ENCODE peak calls at places on chromosomes 5 and 9, in eight cellular contexts. One of them, this sample, is unnamed.

GRCh38 chr9:124206391-124206790 is 51.4 kb upstream of the NEK6 start:
- DNase-seq in osteoblast: no peak
- DNase-seq in ELF-1: no peak
- DNase-seq in left colon: no peak
- DNase-seq in GDM1: no peak
- DNase-seq in hypothalamus: no peak
- DNase-seq in Peyer's patch: no peak
- DNase-seq in H7: no peak
- DNase-seq in this sample: no peak

GRCh38 chr9:93209097-93209496 is 25.2 kb downstream of the WNK2 start:
- DNase-seq in osteoblast: peak
- DNase-seq in ELF-1: no peak
- DNase-seq in left colon: peak
- DNase-seq in GDM1: no peak
- DNase-seq in hypothalamus: no peak
- DNase-seq in Peyer's patch: peak
- DNase-seq in H7: no peak
- DNase-seq in this sample: no peak

GRCh38 chr5:128123936-128124335 is 40.4 kb downstream of the SLC12A2 start:
- DNase-seq in osteoblast: no peak
- DNase-seq in ELF-1: no peak
- DNase-seq in left colon: no peak
- DNase-seq in GDM1: no peak
- DNase-seq in hypothalamus: no peak
- DNase-seq in Peyer's patch: no peak
- DNase-seq in H7: no peak
- DNase-seq in this sample: no peak

GRCh38 chr9:134546746-134547145 is 94.9 kb upstream of the COL5A1 start:
- DNase-seq in osteoblast: peak
- DNase-seq in ELF-1: no peak
- DNase-seq in left colon: no peak
- DNase-seq in GDM1: no peak
- DNase-seq in hypothalamus: no peak
- DNase-seq in Peyer's patch: no peak
- DNase-seq in H7: peak
- DNase-seq in this sample: no peak

GRCh38 chr9:86733929-86734328 is 213.4 kb downstream of the GAS1 start:
- DNase-seq in osteoblast: no peak
- DNase-seq in ELF-1: no peak
- DNase-seq in left colon: no peak
- DNase-seq in GDM1: no peak
- DNase-seq in hypothalamus: no peak
- DNase-seq in Peyer's patch: no peak
- DNase-seq in H7: no peak
- DNase-seq in this sample: no peak

GRCh38 chr9:117555964-117556629 is 141.2 kb upstream of the ASTN2 start:
- DNase-seq in osteoblast: no peak
- DNase-seq in ELF-1: peak
- DNase-seq in left colon: peak
- DNase-seq in GDM1: no peak
- DNase-seq in hypothalamus: peak
- DNase-seq in Peyer's patch: peak
- DNase-seq in H7: peak
- DNase-seq in this sample: no peak

GRCh38 chr9:16329699-16330113 is 540.8 kb downstream of the BNC2 start:
- DNase-seq in osteoblast: no peak
- DNase-seq in ELF-1: no peak
- DNase-seq in left colon: peak
- DNase-seq in GDM1: no peak
- DNase-seq in hypothalamus: no peak
- DNase-seq in Peyer's patch: no peak
- DNase-seq in H7: no peak
- DNase-seq in this sample: peak

GRCh38 chr9:96884443-96884842 is 30.1 kb upstream of the ZNF782 start:
- DNase-seq in osteoblast: peak
- DNase-seq in ELF-1: no peak
- DNase-seq in left colon: no peak
- DNase-seq in GDM1: no peak
- DNase-seq in hypothalamus: no peak
- DNase-seq in Peyer's patch: no peak
- DNase-seq in H7: no peak
- DNase-seq in this sample: no peak

GRCh38 chr9:101536351-101536750 is 2.7 kb downstream of the RNF20 start:
- DNase-seq in osteoblast: no peak
- DNase-seq in ELF-1: no peak
- DNase-seq in left colon: no peak
- DNase-seq in GDM1: no peak
- DNase-seq in hypothalamus: no peak
- DNase-seq in Peyer's patch: no peak
- DNase-seq in H7: no peak
- DNase-seq in this sample: no peak

GRCh38 chr9:109817846-109818472 is 38.0 kb downstream of the PALM2AKAP2 start:
- DNase-seq in osteoblast: no peak
- DNase-seq in ELF-1: peak
- DNase-seq in left colon: peak
- DNase-seq in GDM1: peak
- DNase-seq in hypothalamus: peak
- DNase-seq in Peyer's patch: no peak
- DNase-seq in H7: peak
- DNase-seq in this sample: no peak

GRCh38 chr9:3473402-3473801 is 52.4 kb downstream of the RFX3 start:
- DNase-seq in osteoblast: no peak
- DNase-seq in ELF-1: no peak
- DNase-seq in left colon: no peak
- DNase-seq in GDM1: peak
- DNase-seq in hypothalamus: no peak
- DNase-seq in Peyer's patch: no peak
- DNase-seq in H7: no peak
- DNase-seq in this sample: no peak

GRCh38 chr5:142959683-142960308 is 189.6 kb downstream of the ARHGAP26 start:
- DNase-seq in osteoblast: no peak
- DNase-seq in ELF-1: no peak
- DNase-seq in left colon: no peak
- DNase-seq in GDM1: no peak
- DNase-seq in hypothalamus: no peak
- DNase-seq in Peyer's patch: no peak
- DNase-seq in H7: no peak
- DNase-seq in this sample: no peak

GRCh38 chr5:140141241-140141640 is 15.5 kb downstream of the IGIP start:
- DNase-seq in osteoblast: no peak
- DNase-seq in ELF-1: no peak
- DNase-seq in left colon: no peak
- DNase-seq in GDM1: no peak
- DNase-seq in hypothalamus: no peak
- DNase-seq in Peyer's patch: no peak
- DNase-seq in H7: no peak
- DNase-seq in this sample: no peak

GRCh38 chr5:29796018-29796417 is 1397.5 kb upstream of the CDH6 start:
- DNase-seq in osteoblast: no peak
- DNase-seq in ELF-1: no peak
- DNase-seq in left colon: no peak
- DNase-seq in GDM1: no peak
- DNase-seq in hypothalamus: no peak
- DNase-seq in Peyer's patch: no peak
- DNase-seq in H7: no peak
- DNase-seq in this sample: no peak

GRCh38 chr5:176170084-176170483 is 68.1 kb upstream of the SIMC1 start:
- DNase-seq in osteoblast: no peak
- DNase-seq in ELF-1: no peak
- DNase-seq in left colon: no peak
- DNase-seq in GDM1: no peak
- DNase-seq in hypothalamus: no peak
- DNase-seq in Peyer's patch: no peak
- DNase-seq in H7: no peak
- DNase-seq in this sample: no peak

GRCh38 chr9:126788631-126789349 is 16.1 kb upstream of the ZBTB43 start:
- DNase-seq in osteoblast: peak
- DNase-seq in ELF-1: no peak
- DNase-seq in left colon: no peak
- DNase-seq in GDM1: no peak
- DNase-seq in hypothalamus: no peak
- DNase-seq in Peyer's patch: no peak
- DNase-seq in H7: no peak
- DNase-seq in this sample: no peak

GRCh38 chr5:141725909-141726308 is 43.9 kb upstream of the ARAP3 start:
- DNase-seq in osteoblast: no peak
- DNase-seq in ELF-1: no peak
- DNase-seq in left colon: no peak
- DNase-seq in GDM1: no peak
- DNase-seq in hypothalamus: no peak
- DNase-seq in Peyer's patch: no peak
- DNase-seq in H7: no peak
- DNase-seq in this sample: no peak

GRCh38 chr9:36148652-36149051 is 12.1 kb downstream of the GLIPR2 start:
- DNase-seq in osteoblast: peak
- DNase-seq in ELF-1: no peak
- DNase-seq in left colon: peak
- DNase-seq in GDM1: no peak
- DNase-seq in hypothalamus: peak
- DNase-seq in Peyer's patch: peak
- DNase-seq in H7: no peak
- DNase-seq in this sample: peak

GRCh38 chr9:967851-968641 is 8.4 kb upstream of the DMRT3 start:
- DNase-seq in osteoblast: no peak
- DNase-seq in ELF-1: no peak
- DNase-seq in left colon: no peak
- DNase-seq in GDM1: no peak
- DNase-seq in hypothalamus: no peak
- DNase-seq in Peyer's patch: no peak
- DNase-seq in H7: peak
- DNase-seq in this sample: no peak

GRCh38 chr9:17528859-17529258 is 50.0 kb upstream of the SH3GL2 start:
- DNase-seq in osteoblast: no peak
- DNase-seq in ELF-1: no peak
- DNase-seq in left colon: no peak
- DNase-seq in GDM1: no peak
- DNase-seq in hypothalamus: no peak
- DNase-seq in Peyer's patch: no peak
- DNase-seq in H7: no peak
- DNase-seq in this sample: no peak

GRCh38 chr9:38232895-38233294 is 159.6 kb upstream of the ALDH1B1 start:
- DNase-seq in osteoblast: no peak
- DNase-seq in ELF-1: no peak
- DNase-seq in left colon: no peak
- DNase-seq in GDM1: no peak
- DNase-seq in hypothalamus: no peak
- DNase-seq in Peyer's patch: no peak
- DNase-seq in H7: no peak
- DNase-seq in this sample: no peak

GRCh38 chr5:42759456-42759855 is 2.8 kb downstream of the CCDC152 start:
- DNase-seq in osteoblast: no peak
- DNase-seq in ELF-1: no peak
- DNase-seq in left colon: no peak
- DNase-seq in GDM1: no peak
- DNase-seq in hypothalamus: no peak
- DNase-seq in Peyer's patch: no peak
- DNase-seq in H7: no peak
- DNase-seq in this sample: no peak

GRCh38 chr5:168656633-168657032 is 77.5 kb upstream of the PANK3 start:
- DNase-seq in osteoblast: no peak
- DNase-seq in ELF-1: no peak
- DNase-seq in left colon: no peak
- DNase-seq in GDM1: no peak
- DNase-seq in hypothalamus: no peak
- DNase-seq in Peyer's patch: no peak
- DNase-seq in H7: no peak
- DNase-seq in this sample: no peak

GRCh38 chr5:43802119-43802518 is 199.1 kb downstream of the NNT start:
- DNase-seq in osteoblast: peak
- DNase-seq in ELF-1: no peak
- DNase-seq in left colon: no peak
- DNase-seq in GDM1: no peak
- DNase-seq in hypothalamus: no peak
- DNase-seq in Peyer's patch: no peak
- DNase-seq in H7: no peak
- DNase-seq in this sample: no peak

GRCh38 chr5:78964889-78965288 is 20.2 kb downstream of the ARSB start:
- DNase-seq in osteoblast: no peak
- DNase-seq in ELF-1: no peak
- DNase-seq in left colon: no peak
- DNase-seq in GDM1: peak
- DNase-seq in hypothalamus: no peak
- DNase-seq in Peyer's patch: no peak
- DNase-seq in H7: no peak
- DNase-seq in this sample: no peak

GRCh38 chr5:40198736-40199135 is 481.0 kb upstream of the PTGER4 start:
- DNase-seq in osteoblast: no peak
- DNase-seq in ELF-1: no peak
- DNase-seq in left colon: no peak
- DNase-seq in GDM1: no peak
- DNase-seq in hypothalamus: no peak
- DNase-seq in Peyer's patch: no peak
- DNase-seq in H7: no peak
- DNase-seq in this sample: no peak

GRCh38 chr5:98248949-98249348 is 524.5 kb upstream of the RGMB start:
- DNase-seq in osteoblast: no peak
- DNase-seq in ELF-1: no peak
- DNase-seq in left colon: no peak
- DNase-seq in GDM1: no peak
- DNase-seq in hypothalamus: no peak
- DNase-seq in Peyer's patch: no peak
- DNase-seq in H7: no peak
- DNase-seq in this sample: no peak

GRCh38 chr5:43802651-43803050 is 199.7 kb downstream of the NNT start:
- DNase-seq in osteoblast: no peak
- DNase-seq in ELF-1: no peak
- DNase-seq in left colon: no peak
- DNase-seq in GDM1: no peak
- DNase-seq in hypothalamus: no peak
- DNase-seq in Peyer's patch: no peak
- DNase-seq in H7: no peak
- DNase-seq in this sample: no peak

GRCh38 chr5:16810503-16810854 is 125.6 kb downstream of the MYO10 start:
- DNase-seq in osteoblast: no peak
- DNase-seq in ELF-1: no peak
- DNase-seq in left colon: no peak
- DNase-seq in GDM1: no peak
- DNase-seq in hypothalamus: no peak
- DNase-seq in Peyer's patch: no peak
- DNase-seq in H7: no peak
- DNase-seq in this sample: no peak